ENCODE peak calls at places on chromosomes 1 and 21, in six cellular contexts. O is GM23338, S is prostate gland, Z is transverse colon, M is HCT116, R is H1. Q is an unnamed sample.

GRCh38 chr1:60345621-60346020 is 272.1 kb upstream of the C1orf87 start:
- DNase-seq in S (no peak), O (no peak), Z (no peak), R (no peak), M (no peak), Q (no peak)

GRCh38 chr1:66380452-66381212 is 153.3 kb upstream of the SGIP1 start:
- DNase-seq in M (no peak), R (no peak), O (no peak), S (no peak), Z (peak), Q (peak)

GRCh38 chr21:28833181-28833580 is 159.5 kb downstream of the LTN1 start:
- DNase-seq in O (no peak), R (no peak), Z (no peak), M (no peak), S (no peak), Q (no peak)

GRCh38 chr1:222087207-222087920 is 345.5 kb upstream of the DUSP10 start:
- DNase-seq in R (no peak), Z (no peak), O (no peak), S (no peak), M (no peak), Q (no peak)

GRCh38 chr21:45161039-45161945 is 86.9 kb downstream of the ADARB1 start:
- DNase-seq in Z (no peak), O (no peak), R (no peak), S (no peak), M (no peak), Q (no peak)

GRCh38 chr1:206430031-206430983 is 40.0 kb upstream of the IKBKE start:
- DNase-seq in M (no peak), S (no peak), R (no peak), O (no peak), Z (no peak), Q (no peak)

GRCh38 chr1:182129398-182129797 is 67.9 kb upstream of the ZNF648 start:
- DNase-seq in S (no peak), M (no peak), R (no peak), Z (no peak), O (no peak), Q (peak)

GRCh38 chr21:26351661-26352060 is 181.1 kb upstream of the APP start:
- DNase-seq in R (no peak), O (no peak), M (no peak), Z (no peak), S (no peak), Q (no peak)

GRCh38 chr1:100721502-100722205 is 2.1 kb downstream of the VCAM1 start:
- DNase-seq in Z (peak), R (no peak), M (no peak), O (no peak), S (no peak), Q (peak)

GRCh38 chr1:24111264-24111997 is 504 bp downstream of the MYOM3 start:
- DNase-seq in O (no peak), M (no peak), Z (no peak), S (peak), R (no peak), Q (no peak)

GRCh38 chr1:37486680-37487618 is 12.6 kb downstream of the ZC3H12A start:
- DNase-seq in S (no peak), Z (peak), M (peak), O (peak), R (peak), Q (peak)

GRCh38 chr1:22177354-22178003 is 34.6 kb upstream of the WNT4 start:
- DNase-seq in S (no peak), O (no peak), R (no peak), M (no peak), Z (no peak), Q (no peak)

GRCh38 chr1:170680428-170680827 is 16.5 kb downstream of the PRRX1 start:
- DNase-seq in S (no peak), Z (no peak), M (no peak), O (no peak), R (no peak), Q (no peak)

GRCh38 chr1:33338495-33339211 is 17.8 kb upstream of the A3GALT2 start:
- DNase-seq in S (peak), M (no peak), O (peak), Z (peak), R (no peak), Q (peak)

GRCh38 chr1:33256701-33257387 is 552 bp downstream of the ZNF362 start:
- DNase-seq in R (no peak), S (peak), Z (peak), O (peak), M (peak), Q (peak)

GRCh38 chr1:25544243-25544764 is 898 bp downstream of the LDLRAP1 start:
- DNase-seq in S (peak), R (no peak), Z (no peak), M (no peak), O (no peak), Q (peak)

GRCh38 chr1:202105571-202106339 is 17.0 kb upstream of the GPR37L1 start:
- DNase-seq in M (peak), R (peak), S (no peak), O (peak), Z (peak), Q (peak)

GRCh38 chr1:214637722-214638473 is 34.9 kb downstream of the CENPF start:
- DNase-seq in S (no peak), O (peak), M (peak), R (no peak), Z (peak), Q (no peak)

GRCh38 chr1:98849969-98850636 is 154.6 kb downstream of the PLPPR5 start:
- DNase-seq in Z (no peak), S (no peak), O (no peak), R (no peak), M (no peak), Q (no peak)

GRCh38 chr1:50968021-50968883 is 1.8 kb upstream of the CDKN2C start:
- DNase-seq in M (peak), Z (peak), O (peak), S (peak), R (peak), Q (peak)

GRCh38 chr21:32519945-32520884 is 65.1 kb downstream of the TCP10L start:
- DNase-seq in Z (no peak), M (no peak), O (no peak), R (no peak), S (no peak), Q (no peak)

GRCh38 chr21:32538147-32538792 is 47.1 kb downstream of the TCP10L start:
- DNase-seq in O (no peak), Z (no peak), M (no peak), S (no peak), R (no peak), Q (no peak)

GRCh38 chr1:220694866-220695382 is 4.8 kb downstream of the C1orf115 start:
- DNase-seq in M (no peak), S (no peak), Z (no peak), R (no peak), O (no peak), Q (no peak)

GRCh38 chr1:32876341-32877210 is 5.9 kb upstream of the FNDC5 start:
- DNase-seq in S (no peak), Z (peak), R (peak), O (peak), M (peak), Q (peak)

GRCh38 chr1:11536573-11537379 is 57.8 kb downstream of the DISP3 start:
- DNase-seq in O (no peak), Z (no peak), S (no peak), R (no peak), M (no peak), Q (no peak)

GRCh38 chr1:45037456-45037855 is 25.4 kb downstream of the UROD start:
- DNase-seq in Z (no peak), M (no peak), O (no peak), R (no peak), S (no peak), Q (no peak)

GRCh38 chr21:38806942-38807284 is 1.2 kb downstream of the ETS2 start:
- DNase-seq in Z (no peak), O (no peak), S (no peak), R (no peak), M (no peak), Q (no peak)

GRCh38 chr1:22328331-22329170 is 123.1 kb upstream of the ZBTB40 start:
- DNase-seq in S (no peak), R (peak), O (no peak), Z (no peak), M (no peak), Q (no peak)

GRCh38 chr1:13675222-13675621 is 24.8 kb upstream of the PRDM2 start:
- DNase-seq in S (no peak), M (no peak), O (no peak), R (no peak), Z (no peak), Q (no peak)

GRCh38 chr1:23417570-23417969 is 7.0 kb downstream of the TCEA3 start:
- DNase-seq in Z (no peak), S (no peak), O (no peak), R (no peak), M (no peak), Q (peak)

GRCh38 chr1:23793861-23794731 is 3.2 kb downstream of the LYPLA2 start:
- DNase-seq in S (no peak), Z (no peak), M (no peak), R (no peak), O (no peak), Q (peak)

GRCh38 chr1:197922070-197922390 is 4.9 kb downstream of the LHX9 start:
- DNase-seq in O (no peak), M (no peak), Z (no peak), R (no peak), S (no peak), Q (no peak)
- TF ChIP-seq POLR2AphosphoS5 in O (no peak), M (no peak), Z (no peak), R (no peak), S (no peak), Q (no peak)

GRCh38 chr1:121587777-121588176 is 403.0 kb downstream of the SRGAP2C start:
- DNase-seq in Z (no peak), M (no peak), S (no peak), R (no peak), O (no peak), Q (no peak)
- TF ChIP-seq POLR2AphosphoS5 in Z (no peak), M (no peak), S (no peak), R (no peak), O (no peak), Q (no peak)

DNA sequence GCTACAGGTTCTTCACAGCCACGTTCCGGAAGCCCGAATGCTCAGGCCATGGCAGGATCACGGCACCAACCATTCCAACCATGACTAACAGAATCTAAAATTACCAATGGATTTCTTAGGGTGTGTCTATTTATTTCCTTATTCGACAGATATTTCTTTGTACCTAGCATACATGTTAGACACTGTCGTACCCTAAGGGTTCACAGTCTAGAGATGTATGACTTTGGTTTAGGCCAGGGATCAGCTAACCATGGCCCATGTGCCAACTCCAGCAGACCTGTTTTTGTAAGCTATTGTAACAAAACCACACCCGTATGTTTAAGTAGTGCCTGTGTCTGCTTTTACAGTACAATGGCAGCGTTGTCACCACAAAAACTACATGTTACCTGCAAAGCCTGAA is 167.0 kb downstream of the NR5A2 start:
- DNase-seq in M (no peak), Z (no peak), S (no peak), R (no peak), O (peak), Q (no peak)
- TF ChIP-seq POLR2AphosphoS5 in M (no peak), Z (no peak), S (no peak), R (no peak), O (no peak), Q (no peak)

GRCh38 chr21:42533963-42534355 is 20.3 kb downstream of the SLC37A1 start:
- DNase-seq in S (no peak), Z (peak), M (no peak), O (no peak), R (no peak), Q (no peak)

GRCh38 chr21:42531771-42532170 is 18.1 kb downstream of the SLC37A1 start:
- DNase-seq in Z (no peak), O (no peak), R (no peak), S (no peak), M (no peak), Q (no peak)

GRCh38 chr21:42533306-42533962 is 19.8 kb downstream of the SLC37A1 start:
- DNase-seq in S (no peak), R (no peak), Z (peak), O (no peak), M (no peak), Q (peak)

GRCh38 chr21:42534361-42534900 is 20.8 kb downstream of the SLC37A1 start:
- DNase-seq in S (no peak), M (no peak), Z (peak), O (no peak), R (no peak), Q (peak)

DNA sequence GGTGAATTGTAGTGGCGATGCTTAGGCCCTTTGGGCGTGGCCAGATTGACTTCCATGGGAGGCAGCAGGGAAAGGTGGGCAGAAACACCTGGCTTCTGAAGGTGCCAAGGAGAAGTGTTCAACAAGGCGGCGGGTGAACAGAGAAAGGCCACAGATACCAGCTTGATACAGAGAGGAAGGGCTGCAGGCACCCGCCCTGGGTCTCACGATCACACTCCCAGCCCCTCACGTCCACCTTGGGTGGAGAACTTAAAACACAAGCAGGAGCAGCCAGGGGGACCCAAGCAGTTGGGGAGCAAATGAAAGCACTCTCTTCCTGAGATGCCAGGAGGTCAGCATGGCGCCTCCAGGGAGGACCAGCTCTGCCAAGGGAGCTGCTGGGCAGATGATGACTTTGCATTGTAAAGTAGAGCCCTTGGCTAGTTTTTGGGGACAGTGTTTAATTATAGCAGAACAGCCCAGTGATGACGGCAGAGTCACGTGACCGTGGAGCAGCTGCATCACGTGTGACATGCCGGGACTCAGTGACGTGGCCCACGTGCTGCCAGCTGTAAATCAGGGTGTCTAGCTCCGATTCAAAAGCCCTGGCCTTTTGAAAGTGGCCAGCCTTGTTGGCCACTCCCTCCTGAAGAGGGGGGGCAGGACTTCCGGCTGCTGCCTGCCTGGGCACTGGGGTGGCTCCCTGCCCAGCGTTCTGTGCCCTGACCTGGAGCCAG is 19.0 kb downstream of the SLC37A1 start:
- DNase-seq in O (no peak), S (no peak), M (no peak), Z (peak), R (no peak), Q (peak)
- TF ChIP-seq POLR2AphosphoS5 in O (no peak), S (peak), M (no peak), Z (peak), R (no peak), Q (no peak)